ENCODE peak calls at places on chromosomes 11 and 22, in nine cellular contexts. S is right atrium auricular region; B is fibroblast of mammary gland; D is astrocyte of the cerebellum; J is Panc1; O is psoas muscle; I is PC-9; F is cardiac muscle cell; N is CD4-positive, CD25-positive, alpha-beta regulatory T cell. Z is an unnamed sample.
A peak's percentile ranks its signal among the peaks of the same experiment; 100 is the strongest.

GRCh38 chr11:85316967-85317366 is 310.2 kb downstream of the DLG2 start:
- DNase-seq in S (no peak), B (no peak), D (no peak), J (no peak), O (no peak), I (no peak), F (no peak), N (no peak), Z (no peak)

GRCh38 chr22:45781459-45781858 is 109.8 kb downstream of the ATXN10 start:
- DNase-seq in S (no peak), B (no peak), D (no peak), J (no peak), O (no peak), I (no peak), F (no peak), N (no peak), Z (peak; percentile 24)

GRCh38 chr11:58832246-58832645 is 12.3 kb downstream of the GLYATL2 start:
- DNase-seq in S (no peak), B (peak; percentile 19), D (peak; percentile 47), J (no peak), O (no peak), I (no peak), F (no peak), N (no peak), Z (peak; percentile 18)

GRCh38 chr11:95832763-95833162 is 42.5 kb downstream of the CEP57 start:
- DNase-seq in S (no peak), B (peak; percentile 57), D (no peak), J (no peak), O (no peak), I (no peak), F (no peak), N (no peak), Z (no peak)

GRCh38 chr11:69208190-69209037 is 52.7 kb downstream of the SMIM38 start:
- DNase-seq in S (no peak), B (no peak), D (no peak), J (no peak), O (no peak), I (no peak), F (no peak), N (no peak), Z (no peak)

GRCh38 chr11:124075841-124076571 is 34.9 kb upstream of the OR10G7 start:
- DNase-seq in S (no peak), B (no peak), D (no peak), J (no peak), O (peak; percentile 23), I (no peak), F (no peak), N (peak; percentile 7), Z (no peak)

GRCh38 chr11:75430692-75431532 is 2.1 kb downstream of the KLHL35 start:
- DNase-seq in S (no peak), B (no peak), D (no peak), J (no peak), O (peak; percentile 10), I (no peak), F (no peak), N (no peak), Z (no peak)

GRCh38 chr11:34926101-34926830 is 9.8 kb downstream of the PDHX start:
- DNase-seq in S (no peak), B (peak; percentile 65), D (peak; percentile 53), J (peak; percentile 47), O (no peak), I (peak; percentile 8), F (peak; percentile 54), N (peak; percentile 69), Z (peak; percentile 74)

GRCh38 chr11:88175004-88175706 is at the start of gene RAB38:
- DNase-seq in S (no peak), B (no peak), D (no peak), J (no peak), O (peak; percentile 30), I (peak; percentile 72), F (peak; percentile 65), N (peak; percentile 27), Z (peak; percentile 63)

GRCh38 chr11:1280116-1281035 is 29.1 kb downstream of the TOLLIP start:
- DNase-seq in S (no peak), B (no peak), D (no peak), J (no peak), O (no peak), I (no peak), F (no peak), N (no peak), Z (no peak)

GRCh38 chr22:16917144-16918003 is 90.6 kb downstream of the GAB4 start:
- DNase-seq in S (peak; percentile 66), B (peak; percentile 59), D (no peak), J (peak; percentile 39), O (peak; percentile 57), I (peak; percentile 37), F (peak; percentile 32), N (peak; percentile 63), Z (peak; percentile 52)
- H3K4me3 ChIP-seq in S (no peak overlapping the region), B (no peak overlapping the region), D (no peak overlapping the region), J (no peak overlapping the region), O (no peak overlapping the region), I (no peak overlapping the region), F (no peak overlapping the region), N (no peak overlapping the region), Z (no peak overlapping the region)

DNA sequence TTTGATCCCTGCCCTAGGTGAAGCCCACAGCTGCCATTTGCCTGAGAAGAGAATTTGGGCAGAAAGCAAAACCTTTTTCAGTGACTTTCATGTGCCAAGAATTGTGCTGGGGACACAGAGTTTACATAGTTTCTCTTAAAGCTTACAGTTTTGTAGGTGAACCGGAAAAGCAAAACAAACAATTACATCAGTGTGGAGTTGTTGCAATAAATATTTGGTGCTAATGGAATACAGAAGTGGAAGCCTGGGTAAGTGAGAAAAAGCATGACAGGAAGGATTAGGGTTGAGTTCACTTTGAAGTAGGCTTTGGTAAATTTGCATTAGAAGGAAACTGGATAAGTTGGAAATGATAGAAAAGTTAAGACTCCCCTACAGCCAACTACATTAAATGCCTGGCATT is 82.7 kb downstream of the RASSF10 start:
- DNase-seq in S (no peak), B (no peak), D (no peak), J (no peak), O (no peak), I (no peak), F (no peak), N (no peak), Z (no peak)
- H3K4me3 ChIP-seq in S (no peak overlapping the region), B (no peak overlapping the region), D (no peak overlapping the region), J (no peak overlapping the region), O (no peak overlapping the region), I (no peak overlapping the region), F (no peak overlapping the region), N (no peak overlapping the region), Z (no peak overlapping the region)

DNA sequence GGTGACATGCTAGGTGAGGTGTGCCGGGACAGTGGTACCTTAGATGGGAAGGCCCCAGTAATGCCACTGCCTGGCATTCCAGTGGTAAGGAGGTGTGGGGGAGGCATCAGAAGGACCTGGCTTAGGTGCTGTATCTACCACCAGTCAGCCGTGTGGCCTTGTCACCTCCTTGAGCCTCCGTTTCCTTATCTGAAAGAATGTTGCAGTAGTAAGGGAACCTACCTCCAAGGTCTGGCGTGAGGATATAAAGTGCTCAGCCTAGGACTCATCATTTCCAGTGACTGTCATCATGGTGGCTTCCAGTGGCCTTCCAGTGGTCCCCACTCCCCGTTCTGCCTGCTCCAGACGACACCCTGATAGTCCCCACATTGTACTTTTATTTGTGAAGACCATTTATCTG is 6.8 kb upstream of the DUSP18 start:
- DNase-seq in S (no peak), B (no peak), D (no peak), J (no peak), O (no peak), I (no peak), F (no peak), N (no peak), Z (no peak)
- H3K4me3 ChIP-seq in S (no peak overlapping the region), B (no peak overlapping the region), D (no peak overlapping the region), J (no peak overlapping the region), O (no peak overlapping the region), I (no peak overlapping the region), F (no peak overlapping the region), N (no peak overlapping the region), Z (no peak overlapping the region)

GRCh38 chr11:119109843-119110242 is 2.7 kb downstream of the C2CD2L start:
- DNase-seq in S (no peak), B (no peak), D (no peak), J (no peak), O (no peak), I (no peak), F (no peak), N (no peak), Z (no peak)

GRCh38 chr11:119108151-119108856 is 1.2 kb downstream of the C2CD2L start:
- DNase-seq in S (no peak), B (peak; percentile 14), D (no peak), J (no peak), O (no peak), I (peak; percentile 85), F (no peak), N (peak; percentile 64), Z (peak; percentile 45)

GRCh38 chr11:119110439-119110838 is 3.3 kb downstream of the C2CD2L start:
- DNase-seq in S (no peak), B (no peak), D (no peak), J (no peak), O (no peak), I (no peak), F (no peak), N (no peak), Z (no peak)

GRCh38 chr11:119107538-119108150 is 500 bp downstream of the C2CD2L start:
- DNase-seq in S (no peak), B (no peak), D (no peak), J (no peak), O (no peak), I (peak; percentile 14), F (peak; percentile 42), N (no peak), Z (peak; percentile 34)

DNA sequence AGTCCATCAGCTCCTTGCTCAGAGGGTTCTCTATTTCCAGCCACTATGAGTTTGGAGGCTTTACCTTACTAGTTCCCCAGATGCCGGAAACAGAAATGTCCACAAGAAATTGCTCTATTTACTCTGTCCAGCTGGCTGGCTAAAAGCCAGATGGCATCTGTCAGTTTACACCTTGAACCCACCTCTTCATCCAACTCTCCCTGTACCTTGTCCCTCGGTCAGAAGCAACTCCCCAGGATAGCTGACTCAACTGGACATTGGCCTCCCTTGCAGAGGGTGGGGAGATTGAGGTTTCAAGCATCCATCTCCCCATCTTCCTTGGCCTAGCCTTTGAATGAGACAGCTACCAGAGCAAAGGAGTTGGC is 1.7 kb downstream of the C2CD2L start:
- DNase-seq in S (no peak), B (no peak), D (no peak), J (no peak), O (no peak), I (no peak), F (no peak), N (no peak), Z (no peak)
- H3K4me3 ChIP-seq in S (no peak overlapping the region), B (peak overlapping the region; percentile 67), D (peak overlapping the region; percentile 76), J (no peak overlapping the region), O (peak overlapping the region; percentile 100), I (peak overlapping the region; percentile 90), F (no peak overlapping the region), N (peak overlapping the region; percentile 86), Z (peak overlapping the region; percentile 78)

DNA sequence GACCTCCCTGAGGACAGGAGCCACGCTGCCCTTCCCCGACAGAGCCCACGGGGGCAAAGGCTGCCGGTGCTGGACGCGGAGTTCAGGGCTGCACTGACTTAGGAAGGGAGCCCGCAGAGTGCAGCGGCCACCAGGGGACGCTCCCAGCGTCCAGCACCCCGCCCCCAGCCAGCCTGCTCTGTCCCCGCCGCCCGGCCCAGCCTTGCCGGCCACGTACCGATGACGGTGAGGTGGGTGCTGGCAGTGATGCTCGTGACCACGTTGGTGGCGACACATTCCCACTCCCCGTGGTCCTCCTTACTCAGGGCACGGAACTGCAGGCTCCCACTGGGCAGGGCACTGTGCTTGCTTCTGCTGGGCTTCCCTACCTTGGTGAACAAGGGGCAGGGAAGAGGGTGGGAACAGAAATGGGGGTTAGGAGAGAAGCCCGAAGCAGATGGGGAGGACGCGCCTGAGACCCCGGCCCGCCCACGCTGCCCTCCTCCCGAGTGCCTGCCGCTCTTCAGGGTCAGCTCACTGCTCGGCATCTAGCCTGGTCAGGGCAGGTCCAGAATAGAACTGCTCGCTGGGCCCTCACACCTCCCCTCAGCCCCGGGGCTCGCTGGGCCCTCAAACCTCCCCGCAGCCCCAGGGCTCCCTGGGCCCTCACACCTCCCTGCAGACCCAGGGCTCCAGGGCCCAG is 25.9 kb downstream of the IGSF9B start:
- DNase-seq in S (no peak), B (peak; percentile 20), D (no peak), J (no peak), O (no peak), I (no peak), F (peak; percentile 52), N (no peak), Z (no peak)
- H3K4me3 ChIP-seq in S (no peak overlapping the region), B (no peak overlapping the region), D (no peak overlapping the region), J (no peak overlapping the region), O (no peak overlapping the region), I (no peak overlapping the region), F (no peak overlapping the region), N (no peak overlapping the region), Z (no peak overlapping the region)

Z was measured in foreskin fibroblast.